ENCODE peak calls at places on chromosomes 12 and 14, in six cellular contexts. W is endodermal cell; R is CD8-positive, alpha-beta T cell; C is progenitor cell of endocrine pancreas; Q is HL-60; G is fibroblast of mammary gland. P is an unnamed sample.

GRCh38 chr14:39233680-39234326 is at the start of gene MIA2:
- DNase-seq in G (no peak), Q (no peak), C (no peak), W (no peak), R (no peak), P (no peak)

GRCh38 chr12:1044697-1045096 is 53.7 kb downstream of the ERC1 start:
- DNase-seq in R (no peak), Q (no peak), G (peak), C (no peak), W (no peak), P (no peak)

GRCh38 chr14:96164861-96165490 is 39.7 kb upstream of the BDKRB2 start:
- DNase-seq in G (peak), C (no peak), R (no peak), Q (no peak), W (peak), P (no peak)

GRCh38 chr12:121799842-121800693 is 3.7 kb upstream of the SETD1B start:
- DNase-seq in C (no peak), R (peak), G (peak), Q (no peak), W (peak), P (no peak)

GRCh38 chr12:12899530-12900380 is 8.4 kb downstream of the GPRC5A start:
- DNase-seq in R (no peak), Q (no peak), G (peak), C (no peak), W (no peak), P (no peak)

GRCh38 chr12:54222609-54223008 is 33.8 kb upstream of the SMUG1 start:
- DNase-seq in W (no peak), C (no peak), Q (no peak), G (peak), R (no peak), P (no peak)

GRCh38 chr12:47867496-47867941 is 37.3 kb downstream of the VDR start:
- DNase-seq in G (peak), C (no peak), Q (no peak), W (no peak), R (no peak), P (no peak)

GRCh38 chr12:45254254-45254653 is 38.4 kb downstream of the ANO6 start:
- DNase-seq in Q (no peak), R (no peak), C (no peak), G (no peak), W (no peak), P (no peak)

GRCh38 chr12:106980944-106981343 is 6.0 kb downstream of the MTERF2 start:
- DNase-seq in G (no peak), C (no peak), Q (no peak), W (no peak), R (no peak), P (no peak)

DNA sequence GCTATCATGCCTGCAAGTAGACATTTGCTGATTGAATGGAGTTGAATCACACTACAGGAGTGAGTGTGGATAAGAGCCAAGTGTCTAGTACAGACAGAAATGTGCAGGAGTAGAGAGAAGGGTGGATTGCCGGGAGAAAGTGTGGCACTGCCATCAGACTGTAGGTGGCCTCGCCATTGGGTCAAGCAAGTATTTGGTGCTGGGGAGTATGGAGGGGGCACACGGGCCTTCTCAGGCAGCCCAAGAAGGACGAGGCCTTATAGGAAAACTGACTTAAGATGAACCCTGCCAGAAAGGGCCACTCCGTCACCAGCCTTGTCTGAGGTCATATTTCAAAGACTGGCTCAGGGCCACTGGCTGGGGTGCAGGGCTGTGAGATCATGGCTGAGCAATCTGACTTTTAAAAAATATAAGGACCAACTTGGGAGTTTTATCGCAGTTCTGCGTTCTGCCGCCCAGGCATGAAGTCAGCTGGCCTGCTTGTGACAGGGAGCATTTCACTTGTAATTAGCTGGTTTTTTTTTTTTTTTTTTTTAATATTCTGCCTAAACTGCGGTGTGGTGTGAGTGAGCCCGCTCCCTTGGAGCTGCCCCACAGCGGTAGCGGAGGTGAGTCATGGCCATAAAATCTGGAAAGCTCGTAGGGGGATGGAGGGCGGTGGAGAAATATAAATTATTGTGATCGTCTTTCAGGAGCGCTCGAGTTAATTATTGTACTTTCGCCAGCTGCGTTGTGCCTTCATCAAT is 231.7 kb downstream of the C12orf75 start:
- DNase-seq in W (peak), C (no peak), G (peak), R (no peak), Q (no peak), P (no peak)
- TF ChIP-seq CTCF in W (peak), C (no peak), G (no peak), R (no peak), Q (no peak), P (no peak)

GRCh38 chr14:64951724-64952123 is 9.2 kb upstream of the GPX2 start:
- DNase-seq in C (no peak), W (no peak), G (no peak), Q (no peak), R (no peak), P (no peak)

GRCh38 chr14:64952598-64953309 is 10.2 kb upstream of the GPX2 start:
- DNase-seq in G (no peak), C (no peak), Q (no peak), R (no peak), W (peak), P (peak)

GRCh38 chr14:64953661-64954060 is 11.1 kb upstream of the GPX2 start:
- DNase-seq in Q (no peak), W (no peak), R (no peak), C (no peak), G (no peak), P (no peak)

GRCh38 chr14:64954491-64955240 is 12.1 kb upstream of the GPX2 start:
- DNase-seq in G (no peak), W (no peak), R (no peak), C (no peak), Q (no peak), P (no peak)

DNA sequence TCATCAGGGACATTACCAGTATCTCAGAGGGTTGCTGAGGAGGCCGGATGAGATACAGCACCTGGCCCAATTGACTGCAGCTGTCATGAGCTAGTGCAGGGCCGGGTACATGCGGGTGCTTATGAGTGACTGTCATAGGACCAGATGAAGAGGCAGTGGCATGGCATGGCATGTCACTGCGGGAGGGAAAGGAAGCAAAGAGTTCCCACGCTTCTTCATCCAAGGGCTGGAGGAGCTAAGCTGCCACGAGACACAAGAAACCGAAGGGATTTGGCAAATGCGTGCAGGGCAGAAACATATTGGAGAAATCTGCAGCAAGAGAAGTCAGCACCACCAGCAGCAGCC is 10.7 kb upstream of the GPX2 start:
- DNase-seq in Q (no peak), W (no peak), G (no peak), R (no peak), C (no peak), P (no peak)
- TF ChIP-seq CTCF in Q (no peak), W (no peak), G (no peak), R (no peak), C (no peak), P (no peak)

GRCh38 chr14:64040044-64040443 is 187.2 kb downstream of the SYNE2 start:
- DNase-seq in Q (no peak), R (no peak), C (no peak), W (no peak), G (peak), P (no peak)
- TF ChIP-seq CTCF in Q (no peak), R (no peak), C (no peak), W (peak), G (peak), P (no peak)

GRCh38 chr14:93858896-93859295 is 68.2 kb upstream of the FAM181A start:
- DNase-seq in R (no peak), W (no peak), C (no peak), G (no peak), Q (no peak), P (no peak)

GRCh38 chr14:93857500-93857899 is 69.2 kb upstream of the PRIMA1 start:
- DNase-seq in R (no peak), C (no peak), Q (no peak), W (peak), G (no peak), P (no peak)

GRCh38 chr14:93859957-93860356 is 67.2 kb upstream of the FAM181A start:
- DNase-seq in Q (no peak), W (no peak), R (no peak), G (peak), C (no peak), P (no peak)

GRCh38 chr14:93861846-93862641 is 65.1 kb upstream of the FAM181A start:
- DNase-seq in Q (no peak), R (no peak), G (no peak), C (no peak), W (no peak), P (no peak)

DNA sequence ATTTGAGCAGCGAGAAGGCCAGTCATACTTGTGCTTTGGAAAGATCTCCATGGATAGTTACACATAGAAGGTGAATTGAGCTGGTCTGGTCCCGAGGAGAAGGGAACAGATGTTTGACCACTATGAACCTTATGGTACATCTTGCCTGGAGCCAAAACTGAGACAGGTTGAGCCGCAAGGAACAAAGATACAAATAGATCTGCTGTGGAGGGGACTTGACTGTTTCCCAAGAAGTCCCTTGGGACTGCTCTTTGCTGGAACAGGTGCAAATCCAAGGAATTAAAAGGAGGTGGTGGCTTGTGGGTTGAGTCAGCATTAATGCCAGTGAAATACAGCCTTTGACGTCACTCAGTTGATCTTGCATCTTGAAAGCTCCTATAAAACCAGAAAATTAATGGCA is 68.8 kb upstream of the PRIMA1 start:
- DNase-seq in R (no peak), W (no peak), G (no peak), C (no peak), Q (no peak), P (no peak)
- TF ChIP-seq CTCF in R (no peak), W (no peak), G (no peak), C (no peak), Q (no peak), P (no peak)

DNA sequence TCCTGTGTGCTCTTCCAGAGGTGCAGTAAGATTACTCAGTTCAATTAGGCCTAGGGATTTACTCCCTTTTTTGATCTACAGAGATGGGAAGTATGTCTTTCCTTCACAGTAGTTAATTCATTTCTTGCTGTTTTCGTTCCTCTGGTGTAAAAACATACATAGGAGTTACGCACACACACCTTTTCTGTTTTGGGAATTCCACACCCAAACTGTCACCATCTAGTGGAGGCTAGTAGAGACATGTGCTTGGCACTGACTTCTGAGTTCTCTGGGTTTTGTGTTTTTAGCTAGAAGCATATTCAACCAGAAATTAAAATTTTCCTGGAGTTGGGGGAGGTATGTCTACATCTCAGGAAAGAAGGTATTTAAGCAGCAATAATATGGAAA is 1.4 kb downstream of the SUSD6 start:
- DNase-seq in R (no peak), G (peak), Q (no peak), C (no peak), W (no peak), P (no peak)
- TF ChIP-seq CTCF in R (no peak), G (peak), Q (no peak), C (peak), W (peak), P (peak)

DNA sequence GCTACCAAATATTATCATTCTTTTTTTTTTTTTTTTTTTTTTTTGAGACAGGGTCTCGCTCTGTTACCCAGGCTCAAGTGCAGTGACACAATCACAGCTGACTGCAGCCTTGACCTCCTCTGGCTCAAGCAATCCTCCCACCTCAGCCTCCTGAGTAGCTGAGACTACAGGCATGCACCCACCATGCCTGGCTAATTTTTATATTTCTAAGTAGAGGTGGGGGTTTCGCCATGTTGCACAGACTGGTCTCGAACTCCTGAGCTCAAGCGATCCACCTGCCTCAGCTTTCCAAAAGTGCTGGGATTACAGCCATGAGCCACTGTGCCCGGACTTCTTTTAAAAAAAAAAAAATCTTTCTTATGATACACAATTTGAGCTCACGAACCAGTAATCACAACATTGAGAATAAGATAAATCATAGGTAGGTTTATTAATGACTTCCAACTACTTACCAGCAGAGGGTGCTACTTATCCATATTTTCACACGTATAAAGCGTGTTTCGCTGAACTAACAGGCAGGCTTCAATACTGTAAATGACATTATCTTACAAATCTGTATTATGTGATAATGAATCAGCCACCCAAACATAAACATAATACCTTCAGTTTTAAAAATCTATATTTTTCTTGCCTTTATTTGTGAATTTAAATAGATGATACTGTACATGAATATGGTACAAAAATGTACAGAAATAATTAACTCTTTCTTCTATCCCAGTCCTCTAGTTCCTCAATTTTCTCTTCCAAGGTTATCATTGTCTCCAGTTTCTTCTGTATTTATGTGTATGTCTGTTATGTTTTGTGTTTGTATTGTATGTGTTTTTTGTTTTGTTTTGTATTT is 42.5 kb upstream of the BCAT1 start:
- DNase-seq in R (peak), C (no peak), W (no peak), Q (no peak), G (peak), P (peak)
- TF ChIP-seq CTCF in R (peak), C (peak), W (peak), Q (peak), G (peak), P (peak)

GRCh38 chr12:130858084-130858483 is 13.8 kb upstream of the RAN start:
- DNase-seq in C (no peak), Q (no peak), W (peak), G (no peak), R (no peak), P (no peak)
- TF ChIP-seq CTCF in C (no peak), Q (no peak), W (peak), G (no peak), R (no peak), P (no peak)

GRCh38 chr12:51348116-51348515 is 1.6 kb upstream of the CELA1 start:
- DNase-seq in R (no peak), W (no peak), C (no peak), Q (no peak), G (no peak), P (no peak)

GRCh38 chr12:51346581-51346980 is at the start of gene CELA1:
- DNase-seq in R (no peak), G (no peak), Q (no peak), C (no peak), W (no peak), P (no peak)

GRCh38 chr12:51357374-51358047 is 11.0 kb upstream of the CELA1 start:
- DNase-seq in Q (no peak), C (no peak), W (no peak), G (no peak), R (no peak), P (peak)

GRCh38 chr12:51349026-51349425 is 2.5 kb upstream of the CELA1 start:
- DNase-seq in Q (no peak), R (no peak), G (no peak), W (no peak), C (no peak), P (no peak)

GRCh38 chr12:51351913-51352532 is 5.5 kb upstream of the CELA1 start:
- DNase-seq in Q (no peak), G (peak), W (peak), C (peak), R (peak), P (no peak)
- TF ChIP-seq CTCF in Q (peak), G (peak), W (peak), C (peak), R (peak), P (peak)

P was measured in GM12864.